ENCODE peak calls at places on chromosome 6, in four cellular contexts. B, U, Y and T are unnamed samples.

GRCh38 chr6:16704706-16705402 is 56.4 kb downstream of the ATXN1 start:
- DNase-seq in U (no peak), B (no peak), Y (no peak), T (no peak)

GRCh38 chr6:145086197-145086596 is 649.1 kb downstream of the EPM2A start:
- DNase-seq in B (no peak), U (no peak), Y (no peak), T (peak)

GRCh38 chr6:11798538-11798937 is 19.9 kb upstream of the ADTRP start:
- DNase-seq in B (no peak), Y (no peak), U (no peak), T (no peak)

GRCh38 chr6:4693158-4693557 is 83.0 kb upstream of the CDYL start:
- DNase-seq in Y (no peak), B (no peak), U (no peak), T (no peak)

GRCh38 chr6:64505312-64505711 is 869.7 kb downstream of the PHF3 start:
- DNase-seq in U (peak), Y (no peak), B (peak), T (no peak)

GRCh38 chr6:209432-210103 is 82.7 kb upstream of the DUSP22 start:
- DNase-seq in Y (no peak), U (no peak), B (no peak), T (no peak)

GRCh38 chr6:166025149-166025898 is 142.3 kb downstream of the TBXT start:
- DNase-seq in B (no peak), U (no peak), Y (no peak), T (peak)

GRCh38 chr6:132830236-132830799 is 15.9 kb downstream of the RPS12 start:
- DNase-seq in B (no peak), Y (no peak), U (no peak), T (peak)

GRCh38 chr6:82364087-82365010 is 732 bp downstream of the TPBG start:
- DNase-seq in U (peak), B (peak), Y (no peak), T (no peak)

GRCh38 chr6:139373154-139373927 is 1.1 kb downstream of the CITED2 start:
- DNase-seq in B (peak), Y (no peak), U (peak), T (no peak)

GRCh38 chr6:14074723-14075503 is 42.7 kb upstream of the CD83 start:
- DNase-seq in B (no peak), Y (no peak), U (no peak), T (no peak)

GRCh38 chr6:157314705-157315321 is 8.5 kb downstream of the TMEM242 start:
- DNase-seq in Y (peak), U (no peak), B (no peak), T (peak)

GRCh38 chr6:151004415-151005024 is 139.0 kb downstream of the MTHFD1L start:
- DNase-seq in Y (peak), U (no peak), B (no peak), T (peak)

GRCh38 chr6:12024715-12025434 is 12.8 kb downstream of the HIVEP1 start:
- DNase-seq in U (no peak), B (no peak), Y (no peak), T (no peak)

GRCh38 chr6:110485461-110485860 is 9.0 kb upstream of the SLC22A16 start:
- DNase-seq in B (no peak), Y (no peak), U (no peak), T (no peak)

GRCh38 chr6:159104163-159104885 is 59.5 kb upstream of the TAGAP start:
- DNase-seq in B (peak), Y (no peak), U (peak), T (peak)

GRCh38 chr6:11366934-11367637 is 134.6 kb upstream of the NEDD9 start:
- DNase-seq in B (no peak), U (no peak), Y (no peak), T (no peak)

GRCh38 chr6:80520195-80520594 is 413.7 kb downstream of the BCKDHB start:
- DNase-seq in U (no peak), Y (no peak), B (no peak), T (peak)

GRCh38 chr6:130966581-130966980 is 96.5 kb downstream of the EPB41L2 start:
- DNase-seq in B (no peak), Y (no peak), U (no peak), T (no peak)

GRCh38 chr6:14072084-14072483 is 45.5 kb upstream of the CD83 start:
- DNase-seq in Y (no peak), U (no peak), B (no peak), T (no peak)

GRCh38 chr6:53866231-53866630 is 71.4 kb downstream of the LRRC1 start:
- DNase-seq in U (no peak), Y (no peak), B (no peak), T (peak)

GRCh38 chr6:90583179-90583578 is 3.7 kb downstream of the MAP3K7 start:
- DNase-seq in B (no peak), U (no peak), Y (no peak), T (no peak)

GRCh38 chr6:52503344-52503747 is 73.5 kb downstream of the TRAM2 start:
- DNase-seq in Y (no peak), U (no peak), B (peak), T (no peak)

GRCh38 chr6:151814614-151815013 is 7.1 kb downstream of the ESR1 start:
- DNase-seq in Y (no peak), B (no peak), U (no peak), T (no peak)

GRCh38 chr6:109807881-109808280 is 116.8 kb downstream of the FIG4 start:
- DNase-seq in Y (no peak), B (no peak), U (no peak), T (no peak)

GRCh38 chr6:17758113-17758512 is 51.4 kb upstream of the NUP153 start:
- DNase-seq in Y (no peak), U (no peak), B (no peak), T (no peak)

GRCh38 chr6:7897461-7898192 is 13.0 kb downstream of the TXNDC5 start:
- DNase-seq in U (no peak), B (no peak), Y (no peak), T (no peak)

GRCh38 chr6:27517928-27518787 is 45.3 kb upstream of the ZNF184 start:
- DNase-seq in B (no peak), U (no peak), Y (no peak), T (no peak)

GRCh38 chr6:166206510-166207389 is 39.1 kb upstream of the TBXT start:
- DNase-seq in B (no peak), U (no peak), Y (no peak), T (no peak)

GRCh38 chr6:138728672-138729071 is 44.9 kb upstream of the CCDC28A start:
- DNase-seq in B (no peak), Y (no peak), U (no peak), T (no peak)

GRCh38 chr6:63188828-63189227 is 22.4 kb upstream of the FKBP1C start:
- DNase-seq in U (no peak), B (no peak), Y (no peak), T (no peak)

GRCh38 chr6:45617441-45617840 is 239.7 kb upstream of the SUPT3H start:
- DNase-seq in B (no peak), Y (no peak), U (no peak), T (peak)

GRCh38 chr6:121504227-121504626 is 68.8 kb downstream of the GJA1 start:
- DNase-seq in Y (peak), U (no peak), B (no peak), T (no peak)

GRCh38 chr6:1230689-1231605 is 81.0 kb upstream of the FOXQ1 start:
- DNase-seq in U (no peak), Y (no peak), B (no peak), T (no peak)

GRCh38 chr6:144252289-144252688 is 32.8 kb upstream of the UTRN start:
- DNase-seq in Y (no peak), U (no peak), B (no peak), T (no peak)

GRCh38 chr6:81486234-81486633 is 266.2 kb downstream of the TENT5A start:
- DNase-seq in B (no peak), Y (no peak), U (no peak), T (no peak)

GRCh38 chr6:40874495-40874894 is 164.5 kb downstream of the UNC5CL start:
- DNase-seq in B (no peak), Y (no peak), U (no peak), T (no peak)

GRCh38 chr6:89840538-89840937 is 10.9 kb downstream of the CASP8AP2 start:
- DNase-seq in U (no peak), Y (no peak), B (no peak), T (no peak)

GRCh38 chr6:111951439-111952140 is 78.3 kb upstream of the FYN start:
- DNase-seq in Y (no peak), U (no peak), B (no peak), T (no peak)

GRCh38 chr6:157106487-157106886 is 216.8 kb downstream of the TMEM242 start:
- DNase-seq in U (no peak), B (no peak), Y (no peak), T (no peak)

GRCh38 chr6:37150314-37150713 is 19.6 kb upstream of the PIM1 start:
- DNase-seq in Y (no peak), B (no peak), U (no peak), T (no peak)
- H3K4me3 ChIP-seq in Y (no peak), B (no peak), U (no peak), T (no peak)

GRCh38 chr6:25350593-25350992 is 71.4 kb downstream of the CARMIL1 start:
- DNase-seq in Y (no peak), U (no peak), B (no peak), T (no peak)
- TF ChIP-seq CTCF in Y (no peak), U (no peak), B (no peak), T (no peak)

DNA sequence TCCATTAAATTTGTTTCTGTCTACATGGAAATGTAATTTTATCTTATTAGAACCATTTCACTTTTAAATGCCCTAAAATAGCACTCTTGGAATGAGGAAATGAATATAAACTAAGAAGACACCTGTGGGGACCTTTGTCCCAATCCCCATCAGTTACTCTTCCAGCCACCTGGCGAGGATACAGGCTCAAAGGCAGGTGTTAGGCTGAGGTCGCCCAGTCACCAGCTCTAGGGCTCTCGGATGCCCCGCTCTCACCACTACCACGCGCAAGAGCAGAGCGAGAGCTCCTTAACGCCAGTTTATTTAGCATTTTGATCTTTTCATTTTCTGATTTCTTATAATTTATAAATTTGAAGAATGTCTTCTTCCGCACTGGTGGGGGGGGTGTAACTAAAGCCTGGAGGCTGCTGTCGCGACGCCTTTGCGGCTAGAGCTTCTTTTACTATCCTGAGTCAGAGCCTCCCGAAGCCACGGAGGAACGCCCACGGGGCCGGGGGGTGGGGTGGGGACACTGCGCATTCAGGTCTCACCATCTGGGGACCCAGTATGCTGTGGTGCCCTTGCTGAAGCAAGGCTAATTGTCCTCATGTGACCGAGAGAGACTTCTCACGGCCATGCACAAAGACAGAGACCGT is 38.7 kb upstream of the AFDN start:
- DNase-seq in Y (no peak), B (no peak), U (no peak), T (no peak)
- H3K4me3 ChIP-seq in Y (no peak), B (no peak), U (no peak), T (no peak)

GRCh38 chr6:5995705-5996686 is 10.7 kb downstream of the NRN1 start:
- DNase-seq in U (peak), Y (no peak), B (no peak), T (no peak)
- TF ChIP-seq CTCF in U (no peak), Y (peak), B (no peak), T (peak)

DNA sequence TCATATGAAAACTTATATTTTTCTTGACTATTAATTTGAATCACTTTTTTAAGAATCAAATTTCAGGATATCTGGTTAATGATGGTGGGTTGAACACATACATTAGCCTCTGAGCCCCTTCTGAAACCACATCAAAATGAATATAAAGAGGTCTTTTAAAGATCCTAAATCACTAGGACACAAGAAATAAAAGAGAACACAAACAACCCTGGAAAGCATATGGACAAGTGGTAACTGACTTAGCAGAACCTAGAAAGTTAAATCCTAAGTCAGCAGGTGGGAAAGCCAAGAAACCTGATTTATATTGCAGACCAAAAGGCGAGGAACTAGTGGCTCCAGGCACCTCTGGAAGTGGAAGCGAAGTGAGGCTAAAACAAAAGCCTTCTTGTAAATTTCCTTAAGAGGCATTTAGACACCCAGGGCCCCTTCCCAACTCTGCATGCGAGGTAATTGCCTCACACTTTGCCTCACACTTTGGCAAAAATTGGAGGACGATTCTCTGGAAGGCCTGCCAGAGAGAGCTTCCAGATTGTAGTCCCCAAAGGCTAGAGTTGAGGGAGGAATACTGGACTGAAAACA is 293.9 kb downstream of the KHDC1L start:
- DNase-seq in B (no peak), U (no peak), Y (no peak), T (no peak)
- H3K4me3 ChIP-seq in B (no peak), U (no peak), Y (no peak), T (no peak)

DNA sequence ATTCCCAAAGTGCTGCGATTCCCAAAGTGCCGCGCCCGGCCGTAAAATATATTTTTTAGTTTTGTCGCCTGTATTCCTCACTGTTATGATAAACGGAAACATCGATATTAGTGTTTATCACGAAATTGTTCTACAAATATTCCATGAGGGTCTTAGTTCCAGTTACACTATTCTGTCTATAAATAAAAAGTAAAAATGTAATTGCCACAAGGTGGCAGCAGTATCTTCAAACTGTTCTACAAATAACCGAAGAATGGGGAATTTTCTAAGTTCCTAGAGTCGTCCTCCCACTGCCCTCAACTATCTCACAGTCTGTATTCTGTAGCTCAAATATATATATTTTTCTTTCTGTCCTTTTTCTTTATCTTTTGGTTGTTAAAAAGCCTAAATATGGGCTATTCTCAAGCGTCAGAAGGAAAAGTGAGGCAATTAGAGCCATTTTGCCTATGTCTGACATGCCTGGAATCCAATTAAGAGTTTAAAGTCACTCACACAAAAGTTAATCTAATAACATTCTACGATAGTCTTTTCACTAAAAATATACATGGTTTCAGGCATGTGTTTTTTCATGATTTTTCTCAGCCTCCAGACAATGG is 14.1 kb upstream of the FAM162B start:
- DNase-seq in B (no peak), U (no peak), Y (peak), T (peak)
- TF ChIP-seq CTCF in B (peak), U (peak), Y (peak), T (peak)

GRCh38 chr6:37171141-37171969 is 1.4 kb downstream of the PIM1 start:
- DNase-seq in U (peak), B (peak), Y (no peak), T (no peak)

GRCh38 chr6:37170273-37171140 is 555 bp downstream of the PIM1 start:
- DNase-seq in B (peak), U (no peak), Y (no peak), T (no peak)

GRCh38 chr6:37169458-37170272 is at the start of gene PIM1:
- DNase-seq in B (peak), U (peak), Y (peak), T (peak)

GRCh38 chr6:37168809-37169457 is 1.0 kb upstream of the PIM1 start:
- DNase-seq in U (no peak), Y (no peak), B (no peak), T (no peak)

GRCh38 chr6:37168163-37168758 is 1.7 kb upstream of the PIM1 start:
- DNase-seq in B (no peak), U (no peak), Y (no peak), T (no peak)
- H3K4me3 ChIP-seq in B (no peak), U (no peak), Y (no peak), T (no peak)

GRCh38 chr6:32329141-32329540 is 42.6 kb downstream of the TSBP1 start:
- DNase-seq in B (no peak), Y (peak), U (no peak), T (no peak)
- TF ChIP-seq CTCF in B (no peak), Y (no peak), U (no peak), T (no peak)

GRCh38 chr6:46921731-46922130 is at the start of gene ADGRF5:
- DNase-seq in Y (no peak), U (no peak), B (no peak), T (no peak)

GRCh38 chr6:46925563-46926253 is 4.0 kb upstream of the ADGRF5 start:
- DNase-seq in B (peak), Y (no peak), U (no peak), T (peak)

GRCh38 chr6:46926481-46926880 is 4.7 kb upstream of the ADGRF5 start:
- DNase-seq in B (no peak), Y (no peak), U (no peak), T (no peak)

GRCh38 chr6:46921059-46921458 is 679 bp downstream of the ADGRF5 start:
- DNase-seq in U (no peak), Y (no peak), B (no peak), T (no peak)

DNA sequence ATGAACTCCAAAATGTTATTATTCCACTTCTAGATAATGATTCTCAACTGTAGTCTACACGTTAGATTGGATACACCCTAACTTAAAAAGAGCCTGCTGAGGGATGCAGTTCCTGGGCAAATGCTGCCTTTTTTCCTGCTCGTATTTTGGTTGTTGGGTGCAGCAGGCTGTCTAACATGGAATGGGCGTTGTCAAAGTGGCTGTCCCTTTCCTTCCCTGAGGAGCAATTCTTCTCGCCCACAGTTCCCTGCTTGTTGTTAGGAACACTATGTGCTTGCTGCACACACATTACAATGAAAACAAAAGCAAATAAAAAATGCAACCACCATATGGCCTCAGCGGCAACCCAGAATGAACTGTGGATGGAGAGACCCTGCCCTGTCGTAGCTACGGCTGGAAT is 1.7 kb upstream of the ADGRF5 start:
- DNase-seq in U (no peak), B (no peak), Y (no peak), T (no peak)
- H3K4me3 ChIP-seq in U (no peak), B (no peak), Y (no peak), T (no peak)

GRCh38 chr6:33665957-33666356 is 44.8 kb downstream of the ITPR3 start:
- DNase-seq in B (no peak), U (no peak), Y (no peak), T (no peak)
- TF ChIP-seq CTCF in B (no peak), U (no peak), Y (no peak), T (no peak)